ENCODE peak calls at places on chromosomes 11 and 22, in six cellular contexts. D is K562, K is A549, R is HepG2, M is GM12878, T is NB4. Z is an unnamed sample.

GRCh38 chr22:33919591-33920501 is at the start of gene LARGE1:
- DNase-seq in D (peak), K (peak), R (peak), M (no peak), T (peak), Z (no peak)

GRCh38 chr22:20937794-20938148 is 20.6 kb downstream of the CRKL start:
- DNase-seq in D (no peak), K (no peak), R (no peak), M (no peak), T (no peak), Z (no peak)

GRCh38 chr22:25497269-25497668 is 67.2 kb upstream of the GRK3 start:
- DNase-seq in D (peak), K (no peak), R (no peak), M (no peak), T (no peak), Z (peak)

GRCh38 chr11:92870241-92870826 is 99.1 kb upstream of the MTNR1B start:
- DNase-seq in D (no peak), K (no peak), R (no peak), M (no peak), T (no peak), Z (no peak)

GRCh38 chr11:121606354-121606753 is 153.6 kb upstream of the SORL1-AS1 start:
- DNase-seq in D (no peak), K (no peak), R (no peak), M (no peak), T (no peak), Z (no peak)

GRCh38 chr11:76627541-76628082 is 42.9 kb downstream of the LRRC32 start:
- DNase-seq in D (no peak), K (no peak), R (no peak), M (no peak), T (peak), Z (no peak)

GRCh38 chr22:42646569-42647525 is 2.3 kb downstream of the CYB5R3 start:
- DNase-seq in D (peak), K (no peak), R (no peak), M (no peak), T (no peak), Z (peak)

GRCh38 chr11:96260526-96260925 is 82.5 kb downstream of the MAML2 start:
- DNase-seq in D (no peak), K (no peak), R (no peak), M (no peak), T (no peak), Z (no peak)

GRCh38 chr11:8323161-8323935 is 59.7 kb upstream of the LMO1 start:
- DNase-seq in D (no peak), K (no peak), R (no peak), M (no peak), T (no peak), Z (no peak)

GRCh38 chr11:9003573-9004309 is at the start of gene NRIP3:
- DNase-seq in D (peak), K (peak), R (no peak), M (no peak), T (peak), Z (peak)

GRCh38 chr22:40121463-40121862 is 56.3 kb upstream of the TNRC6B start:
- DNase-seq in D (no peak), K (no peak), R (no peak), M (no peak), T (no peak), Z (no peak)

GRCh38 chr11:105577645-105578044 is 32.2 kb upstream of the GRIA4 start:
- DNase-seq in D (no peak), K (no peak), R (no peak), M (no peak), T (peak), Z (peak)

GRCh38 chr11:75668508-75669297 is at the start of gene MAP6:
- DNase-seq in D (no peak), K (peak), R (no peak), M (no peak), T (peak), Z (no peak)

GRCh38 chr22:25202290-25202921 is 2.7 kb downstream of the CRYBB3 start:
- DNase-seq in D (peak), K (peak), R (peak), M (peak), T (peak), Z (peak)

GRCh38 chr11:63504933-63505586 is 824 bp upstream of the LGALS12 start:
- DNase-seq in D (peak), K (no peak), R (no peak), M (no peak), T (peak), Z (no peak)

GRCh38 chr11:20357150-20357549 is 6.4 kb upstream of the HTATIP2 start:
- DNase-seq in D (no peak), K (no peak), R (no peak), M (no peak), T (no peak), Z (no peak)

GRCh38 chr11:68838572-68838964 is 3.1 kb downstream of the CPT1A start:
- DNase-seq in D (no peak), K (no peak), R (peak), M (no peak), T (peak), Z (peak)

DNA sequence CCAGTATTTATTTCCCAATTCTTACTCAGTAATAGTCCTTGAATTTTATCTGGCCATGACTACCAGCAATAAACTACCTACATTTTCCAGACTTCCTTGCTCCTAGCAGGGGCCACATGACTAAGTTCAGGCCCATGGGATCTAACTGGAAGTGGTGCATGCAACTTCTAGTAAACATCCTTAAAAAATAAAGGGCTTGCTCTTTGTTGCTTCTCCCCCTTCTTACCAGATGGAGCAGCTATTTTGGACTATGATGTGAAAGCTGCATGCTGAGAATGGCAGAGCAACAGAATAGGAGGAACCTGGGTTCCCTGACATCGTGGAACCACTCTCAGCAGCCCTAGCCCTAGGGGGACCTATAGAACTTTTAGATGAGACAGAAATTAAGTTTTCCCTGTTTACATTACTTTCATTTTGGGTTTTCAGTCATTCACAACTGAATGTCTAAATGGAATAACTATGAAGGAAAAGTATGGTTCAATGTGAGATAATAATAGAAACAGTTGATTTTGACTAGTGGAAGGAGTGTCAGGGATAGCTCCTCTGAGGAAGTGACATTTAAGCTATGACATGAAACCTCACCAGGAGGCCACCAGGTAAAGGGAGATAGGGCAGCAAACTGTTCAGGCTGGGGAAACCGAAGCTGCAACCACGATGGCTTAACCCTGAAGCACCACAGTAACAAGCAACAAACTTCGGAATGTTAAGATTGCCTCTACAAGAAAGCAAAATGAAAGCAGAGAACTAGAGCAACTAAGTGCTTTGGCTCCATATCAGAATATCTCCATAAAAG is 48.9 kb downstream of the PHF21A start:
- DNase-seq in D (peak), K (no peak), R (no peak), M (no peak), T (no peak), Z (no peak)
- TF ChIP-seq MYC in D (no peak), K (no peak), R (no peak), M (no peak), T (no peak), Z (no peak)

GRCh38 chr11:2522636-2523255 is 77.9 kb downstream of the KCNQ1 start:
- DNase-seq in D (no peak), K (no peak), R (no peak), M (no peak), T (no peak), Z (no peak)
- TF ChIP-seq MYC in D (no peak), K (no peak), R (no peak), M (no peak), T (no peak), Z (no peak)

DNA sequence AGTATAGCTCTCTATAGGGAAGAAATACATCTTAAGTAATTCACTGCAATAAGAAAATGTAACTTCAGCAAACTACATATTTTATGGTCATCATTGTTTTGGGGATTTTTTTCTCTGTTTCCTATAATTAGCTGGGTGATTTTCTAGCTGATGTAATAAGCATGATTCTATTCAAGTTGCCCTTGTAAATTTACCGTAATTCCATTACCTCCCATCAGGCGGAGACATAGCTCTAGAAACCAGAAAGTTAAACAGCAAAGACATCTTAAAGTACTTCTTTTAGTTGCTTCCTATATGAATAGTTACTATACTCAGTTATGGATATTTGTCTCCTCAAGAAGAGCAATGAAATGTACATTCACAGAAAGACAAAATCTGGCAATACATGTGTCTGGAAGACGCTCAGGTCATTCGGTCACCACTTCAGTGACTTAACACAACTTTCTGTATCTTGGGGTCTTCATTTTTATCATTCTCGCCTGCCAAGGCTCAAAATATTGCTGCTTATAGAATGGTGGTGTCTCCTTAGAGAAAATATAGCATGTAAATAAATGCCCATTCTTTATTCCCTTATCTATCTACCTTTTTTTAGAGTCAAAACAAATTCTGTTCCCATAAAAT is 239.9 kb upstream of the ZC3H12C start:
- DNase-seq in D (peak), K (peak), R (peak), M (peak), T (peak), Z (peak)
- TF ChIP-seq MYC in D (no peak), K (no peak), R (no peak), M (no peak), T (no peak), Z (no peak)

DNA sequence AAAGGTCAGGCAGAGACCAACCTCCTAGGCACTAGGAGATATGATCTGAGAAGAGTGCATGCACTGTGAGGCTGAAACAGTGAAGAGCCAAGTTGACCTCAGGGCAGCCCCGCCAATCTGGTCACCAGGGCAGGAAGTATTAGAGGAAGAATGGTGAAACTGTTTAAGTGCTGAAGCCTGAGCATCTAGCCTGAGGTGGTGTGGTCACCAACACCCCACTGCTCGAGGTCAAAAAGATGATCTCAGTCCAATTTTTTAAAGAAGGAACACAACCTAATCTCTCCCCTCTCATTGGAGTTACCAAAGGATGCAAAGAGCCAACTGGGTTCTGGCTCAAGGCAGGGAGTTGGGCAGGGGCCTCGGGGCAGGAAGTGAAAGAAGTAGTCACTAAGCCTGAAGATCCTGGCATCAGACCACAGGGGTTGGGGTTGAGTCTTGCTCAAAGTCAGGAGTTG is 4.0 kb downstream of the APBB1 start:
- DNase-seq in D (no peak), K (no peak), R (no peak), M (no peak), T (peak), Z (no peak)
- TF ChIP-seq MYC in D (no peak), K (no peak), R (no peak), M (no peak), T (no peak), Z (no peak)

GRCh38 chr11:40273192-40273732 is 1186.2 kb downstream of the LRRC4C start:
- DNase-seq in D (no peak), K (no peak), R (no peak), M (no peak), T (no peak), Z (no peak)
- TF ChIP-seq MYC in D (no peak), K (no peak), R (no peak), M (no peak), T (no peak), Z (no peak)

DNA sequence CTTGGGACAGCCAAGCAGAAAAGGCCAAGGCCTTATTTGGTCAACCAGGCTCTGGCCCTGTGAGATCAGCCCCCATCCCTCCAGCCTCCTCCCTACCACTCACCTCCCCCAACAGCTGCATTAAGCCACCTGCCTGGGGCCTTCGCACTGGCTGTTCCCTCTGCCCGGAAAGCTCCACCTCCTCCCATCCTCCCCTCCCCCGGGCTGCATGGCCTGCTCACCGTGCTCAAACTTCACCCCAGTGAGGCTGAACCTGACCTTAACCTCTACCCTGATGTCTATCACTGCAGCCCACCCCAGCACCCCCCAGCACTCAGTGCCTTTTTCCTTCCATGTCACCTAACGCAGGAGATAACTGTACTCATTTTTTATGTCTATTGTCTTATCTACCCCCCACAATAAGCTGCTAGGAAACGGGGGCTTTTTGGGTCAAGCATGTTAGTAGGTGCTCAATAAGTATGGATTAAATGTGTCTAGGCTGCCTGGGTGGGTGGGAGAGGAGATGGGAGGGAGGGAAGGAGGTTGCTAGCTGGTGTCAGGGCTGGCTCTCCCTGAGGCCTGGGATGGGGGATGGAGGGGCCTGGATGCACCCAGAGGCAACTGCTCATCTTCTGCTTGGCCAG is 912 bp downstream of the PTPRCAP start:
- DNase-seq in D (peak), K (no peak), R (no peak), M (peak), T (peak), Z (no peak)
- TF ChIP-seq MYC in D (peak), K (no peak), R (no peak), M (no peak), T (peak), Z (no peak)

GRCh38 chr11:3947084-3947483 is 91.6 kb downstream of the STIM1 start:
- DNase-seq in D (no peak), K (no peak), R (no peak), M (peak), T (peak), Z (peak)

GRCh38 chr11:3950996-3951662 is 95.7 kb downstream of the STIM1 start:
- DNase-seq in D (no peak), K (peak), R (peak), M (no peak), T (no peak), Z (no peak)

GRCh38 chr11:3952715-3953114 is 97.3 kb downstream of the STIM1 start:
- DNase-seq in D (no peak), K (no peak), R (no peak), M (no peak), T (no peak), Z (no peak)

GRCh38 chr11:3946445-3947017 is 91.1 kb downstream of the STIM1 start:
- DNase-seq in D (no peak), K (no peak), R (no peak), M (no peak), T (no peak), Z (no peak)

GRCh38 chr11:3949132-3949531 is 93.7 kb downstream of the STIM1 start:
- DNase-seq in D (no peak), K (no peak), R (no peak), M (peak), T (peak), Z (no peak)
- TF ChIP-seq MYC in D (no peak), K (no peak), R (no peak), M (no peak), T (no peak), Z (no peak)

Z was measured in endothelial cell of umbilical vein.